ENCODE peak calls at places on chromosomes 7 and 10, in four cellular contexts. N is GM12878, X is A549, M is K562. E is an unnamed sample.

GRCh38 chr10:101986277-101986971 is 69.5 kb downstream of the ARMH3 start:
- DNase-seq in M (no peak), X (no peak), N (no peak), E (no peak)

GRCh38 chr10:68633281-68633680 is 73.1 kb downstream of the TET1 start:
- DNase-seq in X (no peak), M (no peak), N (no peak), E (no peak)

GRCh38 chr10:29007748-29008610 is 280.9 kb upstream of the LYZL1 start:
- DNase-seq in N (no peak), X (no peak), M (no peak), E (no peak)

GRCh38 chr10:30047924-30048531 is 11.4 kb downstream of the JCAD start:
- DNase-seq in N (no peak), M (no peak), X (no peak), E (no peak)

GRCh38 chr10:98141484-98142073 is 7.1 kb downstream of the R3HCC1L start:
- DNase-seq in X (no peak), N (no peak), M (no peak), E (no peak)

GRCh38 chr10:35780970-35781642 is 139.0 kb upstream of the FZD8 start:
- DNase-seq in N (no peak), X (no peak), M (no peak), E (no peak)

GRCh38 chr7:38438938-38439337 is 165.5 kb upstream of the TARP start:
- DNase-seq in M (no peak), N (no peak), X (no peak), E (no peak)

GRCh38 chr7:45131891-45132290 is 20.4 kb upstream of the TBRG4 start:
- DNase-seq in X (no peak), N (no peak), M (no peak), E (no peak)

GRCh38 chr10:131354380-131354779 is 42.9 kb upstream of the TCERG1L start:
- DNase-seq in M (peak; percentile 8), X (no peak), N (no peak), E (no peak)

GRCh38 chr7:35801392-35802101 is 690 bp downstream of the SEPTIN7 start:
- DNase-seq in X (peak; percentile 39), M (peak; percentile 51), N (no peak), E (peak; percentile 65)

GRCh38 chr10:58291538-58292174 is 22.7 kb downstream of the CISD1 start:
- DNase-seq in X (peak; percentile 15), N (no peak), M (peak; percentile 24), E (peak; percentile 71)

GRCh38 chr7:11709240-11709639 is 122.8 kb downstream of the THSD7A start:
- DNase-seq in M (no peak), N (no peak), X (no peak), E (no peak)

GRCh38 chr7:137908106-137908505 is 61.3 kb upstream of the DGKI start:
- DNase-seq in M (no peak), X (no peak), N (no peak), E (no peak)

GRCh38 chr10:28246023-28246422 is 56.8 kb downstream of the MPP7 start:
- DNase-seq in M (no peak), X (no peak), N (no peak), E (no peak)

GRCh38 chr10:13716161-13717071 is 129.7 kb downstream of the PRPF18 start:
- DNase-seq in N (no peak), M (no peak), X (no peak), E (peak; percentile 96)

GRCh38 chr10:26621889-26622681 is 75.4 kb upstream of the PDSS1 start:
- DNase-seq in X (peak; percentile 34), M (no peak), N (no peak), E (peak; percentile 0)

GRCh38 chr7:19575909-19576557 is 132.8 kb downstream of the POLR1F start:
- DNase-seq in N (no peak), X (no peak), M (no peak), E (no peak)

GRCh38 chr7:44286182-44286617 is 39.2 kb downstream of the CAMK2B start:
- DNase-seq in M (no peak), X (no peak), N (no peak), E (no peak)

GRCh38 chr7:46714904-46715303 is 793.8 kb upstream of the IGFBP3 start:
- DNase-seq in N (no peak), M (no peak), X (no peak), E (no peak)

GRCh38 chr10:103693070-103693811 is 162.1 kb downstream of the SH3PXD2A start:
- DNase-seq in N (no peak), M (peak; percentile 76), X (peak; percentile 40), E (no peak)

GRCh38 chr7:74280985-74281384 is 8.2 kb upstream of the CLIP2 start:
- DNase-seq in N (no peak), M (peak; percentile 3), X (no peak), E (peak; percentile 44)

GRCh38 chr10:85532821-85533220 is 833.8 kb downstream of the GRID1 start:
- DNase-seq in N (no peak), X (no peak), M (no peak), E (no peak)

GRCh38 chr7:77800158-77800557 is 1.6 kb downstream of the PHTF2 start:
- DNase-seq in M (peak; percentile 48), N (peak; percentile 48), X (no peak), E (peak; percentile 57)

GRCh38 chr10:59724098-59724938 is 14.7 kb upstream of the SLC16A9 start:
- DNase-seq in M (no peak), X (no peak), N (no peak), E (no peak)
- TF ChIP-seq ELK1 in M (no peak), X (no peak), N (no peak), E (no peak)

GRCh38 chr7:114422478-114423217 is 8.0 kb downstream of the FOXP2 start:
- DNase-seq in M (no peak), X (no peak), N (no peak), E (no peak)
- TF ChIP-seq BHLHE40 in M (no peak), X (no peak), N (no peak), E (no peak)

DNA sequence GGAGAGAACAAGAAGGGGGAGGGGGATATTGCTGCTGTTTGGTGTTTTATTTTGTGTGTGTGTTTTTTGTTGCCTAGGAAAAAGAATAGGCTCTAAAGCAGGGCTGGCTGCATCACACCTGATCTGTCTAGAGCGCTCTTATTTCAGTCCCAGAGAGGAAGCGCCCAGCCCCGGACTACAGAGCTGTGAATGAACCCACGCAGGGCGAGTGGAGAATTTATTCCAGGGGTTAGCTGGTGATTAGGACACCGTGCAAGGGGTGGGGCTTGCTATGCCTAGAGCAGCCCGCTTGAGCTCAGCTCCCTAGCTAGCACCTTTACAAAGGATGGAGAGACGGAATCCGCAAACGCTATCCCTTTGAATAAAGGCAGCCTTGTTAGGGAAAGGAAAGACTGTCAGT is 642 bp upstream of the FAM13C start:
- DNase-seq in M (no peak), X (no peak), N (no peak), E (peak; percentile 33)
- TF ChIP-seq ELK1 in M (no peak), X (no peak), N (no peak), E (no peak)

GRCh38 chr7:15686957-15687644 is 618 bp upstream of the MEOX2 start:
- DNase-seq in X (no peak), N (no peak), M (no peak), E (no peak)
- TF ChIP-seq BHLHE40 in X (no peak), N (no peak), M (no peak), E (no peak)

DNA sequence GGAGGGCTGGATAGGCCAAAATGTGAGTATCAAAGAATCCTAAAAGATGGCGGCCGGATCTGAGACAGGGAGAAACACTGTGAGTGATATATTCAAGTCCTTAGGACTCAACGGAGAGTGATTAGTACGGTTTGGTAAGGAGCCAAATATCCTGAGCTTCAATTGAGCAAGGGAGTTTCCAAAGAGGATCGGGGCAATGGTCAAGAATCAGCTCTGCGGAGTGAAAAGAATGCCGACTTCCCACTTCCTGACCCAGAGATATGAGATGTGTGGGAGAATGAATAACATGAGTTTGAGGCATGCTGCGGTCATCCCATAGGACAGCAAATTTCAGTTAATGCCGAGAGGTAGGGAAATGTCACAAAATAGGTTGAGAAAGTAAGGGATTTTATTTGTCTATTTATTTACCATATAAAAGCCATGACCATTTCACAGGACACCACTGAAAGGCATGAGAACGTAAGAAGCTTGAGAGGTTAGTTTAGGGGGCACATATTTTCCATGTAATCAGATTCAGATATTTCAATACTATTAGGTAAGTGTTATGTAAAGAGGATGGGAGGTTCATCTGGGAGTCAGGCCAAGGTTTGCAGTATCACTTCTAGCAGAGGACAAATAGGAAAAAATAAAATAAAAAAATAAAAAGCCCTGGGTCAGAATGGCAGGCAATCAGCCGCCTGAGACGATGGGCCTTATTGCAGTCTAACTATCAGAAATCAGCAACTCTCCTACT is 165.6 kb downstream of the HGF start:
- DNase-seq in X (no peak), N (no peak), M (no peak), E (peak; percentile 99)
- TF ChIP-seq ELK1 in X (no peak), N (no peak), M (no peak), E (no peak)

DNA sequence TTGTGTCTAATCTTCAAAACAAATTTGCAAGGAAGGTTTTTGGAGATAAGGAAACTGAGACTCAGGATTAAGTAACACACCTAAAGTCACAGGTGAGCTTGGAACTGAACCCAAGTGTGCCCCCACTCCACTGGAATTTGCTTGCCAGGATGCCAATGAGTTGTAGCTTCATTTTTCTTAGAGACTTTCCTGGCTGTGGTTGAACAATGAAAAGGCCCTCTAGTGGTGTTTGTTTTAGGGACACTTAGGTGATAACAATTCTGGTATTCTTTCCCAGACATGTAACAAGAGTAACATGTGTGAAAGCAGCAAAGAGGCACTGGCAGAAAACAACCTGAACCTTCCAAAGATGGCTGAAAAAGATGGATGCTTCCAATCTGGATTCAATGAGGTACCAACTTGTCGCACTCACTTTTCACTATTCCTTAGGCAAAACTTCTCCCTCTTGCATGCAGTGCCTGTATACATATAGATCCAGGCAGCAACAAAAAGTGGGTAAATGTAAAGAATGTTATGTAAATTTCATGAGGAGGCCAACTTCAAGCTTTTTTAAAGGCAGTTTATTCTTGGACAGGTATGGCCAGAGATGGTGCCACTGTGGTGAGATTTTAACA is 1.5 kb downstream of the IL6 start:
- DNase-seq in X (peak; percentile 47), N (no peak), M (peak; percentile 41), E (peak; percentile 71)
- TF ChIP-seq BHLHE40 in X (no peak), N (no peak), M (no peak), E (no peak)

DNA sequence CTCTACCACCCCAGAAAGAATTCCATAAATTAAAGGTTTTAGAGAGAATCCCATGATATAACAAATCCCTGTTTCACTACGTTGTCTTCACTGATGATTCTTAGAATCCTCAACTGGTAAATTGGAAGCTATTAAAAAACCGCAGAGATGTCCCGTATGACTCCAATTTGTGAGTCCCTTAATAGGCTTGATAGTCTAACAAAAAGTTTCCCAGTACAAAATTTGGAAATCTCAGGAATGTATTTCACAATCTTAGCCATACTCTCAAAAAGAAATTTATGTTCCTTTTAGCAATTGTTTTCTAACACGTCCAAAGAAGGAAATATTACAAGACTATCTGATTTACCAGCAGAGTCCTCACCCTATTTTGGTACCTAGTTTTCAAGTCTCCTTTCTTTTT is 2.5 kb downstream of the TES start:
- DNase-seq in N (no peak), X (no peak), M (no peak), E (no peak)
- TF ChIP-seq ELK1 in N (no peak), X (no peak), M (no peak), E (no peak)

GRCh38 chr7:132755538-132756481 is 179.5 kb upstream of the PLXNA4 start:
- DNase-seq in N (no peak), M (no peak), X (no peak), E (no peak)
- TF ChIP-seq BHLHE40 in N (no peak), M (no peak), X (no peak), E (no peak)

DNA sequence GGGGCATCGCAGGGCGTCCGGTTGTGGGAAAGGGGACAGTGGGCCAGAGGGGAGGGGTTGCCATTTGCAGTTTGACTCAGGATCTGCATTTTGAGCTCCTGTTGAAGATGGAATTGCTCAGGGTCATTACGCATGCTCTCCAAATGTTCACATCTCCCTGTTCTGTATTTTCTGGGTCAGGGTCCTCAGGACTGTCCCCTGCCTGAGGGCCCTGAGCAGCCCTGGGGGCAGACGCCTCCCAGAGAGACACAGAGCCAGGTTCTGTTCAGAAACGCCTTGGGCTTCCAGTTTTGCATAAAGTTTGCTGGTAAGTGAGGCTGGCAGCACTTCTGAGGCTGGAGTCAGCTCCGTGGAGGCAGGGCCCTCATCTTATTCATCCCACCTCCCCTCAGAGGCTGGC is 34.1 kb upstream of the NUB1 start:
- DNase-seq in X (no peak), M (no peak), N (no peak), E (no peak)
- TF ChIP-seq ELK1 in X (no peak), M (no peak), N (no peak), E (no peak)